ENCODE peak calls at places on chromosome 19, in six cellular contexts. F is mammary epithelial cell, V is body of pancreas, N is gastrocnemius medialis, L is uterus, M is HCT116. O is an unnamed sample.

GRCh38 chr19:32798201-32798600 is 71.4 kb downstream of the SLC7A9 start:
- DNase-seq in F (no peak), V (no peak), N (no peak), L (no peak), M (no peak), O (no peak)

GRCh38 chr19:4362871-4363545 is 19.6 kb downstream of the MPND start:
- DNase-seq in F (no peak), V (no peak), N (no peak), L (no peak), M (no peak), O (no peak)

GRCh38 chr19:15265849-15266248 is 33.6 kb upstream of the EPHX3 start:
- DNase-seq in F (peak; percentile 48), V (peak; percentile 100), N (peak; percentile 71), L (peak; percentile 95), M (no peak), O (no peak)

GRCh38 chr19:2491130-2491801 is 15.3 kb downstream of the GADD45B start:
- DNase-seq in F (peak; percentile 78), V (peak; percentile 99), N (peak; percentile 59), L (no peak), M (no peak), O (no peak)

GRCh38 chr19:48511800-48512503 is at the start of gene LMTK3:
- DNase-seq in F (no peak), V (no peak), N (no peak), L (no peak), M (no peak), O (no peak)

GRCh38 chr19:52139291-52140076 is at the start of gene ZNF616:
- DNase-seq in F (peak; percentile 92), V (peak; percentile 98), N (peak; percentile 96), L (peak; percentile 98), M (peak; percentile 85), O (peak; percentile 82)

GRCh38 chr19:6060600-6061391 is 49.5 kb downstream of the RFX2 start:
- DNase-seq in F (peak; percentile 87), V (no peak), N (no peak), L (peak; percentile 59), M (no peak), O (no peak)

GRCh38 chr19:31991984-31992655 is 353.3 kb upstream of the ZNF507 start:
- DNase-seq in F (no peak), V (no peak), N (no peak), L (no peak), M (no peak), O (no peak)

GRCh38 chr19:46392252-46392801 is 21.0 kb downstream of the CCDC8 start:
- DNase-seq in F (no peak), V (peak; percentile 4), N (no peak), L (no peak), M (no peak), O (no peak)

GRCh38 chr19:8081569-8082550 is 29.3 kb downstream of the CCL25 start:
- DNase-seq in F (no peak), V (no peak), N (no peak), L (no peak), M (no peak), O (no peak)

GRCh38 chr19:4077800-4078683 is 11.3 kb upstream of the ZBTB7A start:
- DNase-seq in F (no peak), V (peak; percentile 43), N (no peak), L (peak; percentile 72), M (no peak), O (no peak)

GRCh38 chr19:28882818-28883217 is 330.1 kb downstream of the UQCRFS1 start:
- DNase-seq in F (no peak), V (no peak), N (no peak), L (no peak), M (no peak), O (no peak)

GRCh38 chr19:6767357-6768235 is at the start of gene SH2D3A:
- DNase-seq in F (peak; percentile 96), V (peak; percentile 97), N (no peak), L (peak; percentile 40), M (peak; percentile 96), O (peak; percentile 66)

GRCh38 chr19:1245884-1246816 is 2.2 kb upstream of the MIDN start:
- DNase-seq in F (no peak), V (peak; percentile 77), N (peak; percentile 97), L (peak; percentile 50), M (no peak), O (no peak)

DNA sequence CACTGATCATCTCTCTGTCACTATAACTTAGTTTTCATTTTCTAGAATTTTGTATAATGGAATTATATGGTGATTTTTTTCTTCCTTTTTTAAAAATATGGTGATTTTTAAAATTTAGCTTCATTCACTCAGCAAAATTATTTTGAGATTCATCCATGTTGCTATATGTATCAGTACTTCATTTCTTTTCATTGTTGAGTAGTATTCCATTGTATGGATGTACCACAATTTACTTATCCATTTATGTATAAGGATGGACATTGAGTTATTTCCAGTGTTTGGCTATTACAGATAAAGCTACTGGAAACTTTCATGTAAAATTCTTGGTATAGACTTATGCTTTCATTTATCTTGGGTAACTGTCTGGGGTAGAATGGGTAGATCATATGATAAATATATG is 12.8 kb downstream of the ZNF546 start:
- DNase-seq in F (no peak), V (no peak), N (no peak), L (no peak), M (no peak), O (no peak)
- H3K4me3 ChIP-seq in F (no peak overlapping the region), V (no peak overlapping the region), N (no peak overlapping the region), L (no peak overlapping the region), M (no peak overlapping the region), O (no peak overlapping the region)

GRCh38 chr19:17419491-17420266 is at the start of gene MVB12A:
- DNase-seq in F (peak; percentile 98), V (peak; percentile 98), N (peak; percentile 95), L (peak; percentile 98), M (peak; percentile 98), O (peak; percentile 79)

GRCh38 chr19:17421942-17422341 is 2.1 kb downstream of the MVB12A start:
- DNase-seq in F (no peak), V (no peak), N (no peak), L (no peak), M (no peak), O (no peak)

GRCh38 chr19:17419154-17419490 is 725 bp upstream of the MVB12A start:
- DNase-seq in F (peak; percentile 25), V (no peak), N (no peak), L (no peak), M (no peak), O (no peak)

GRCh38 chr19:17418710-17419109 is 1.1 kb upstream of the MVB12A start:
- DNase-seq in F (no peak), V (no peak), N (no peak), L (no peak), M (no peak), O (no peak)

DNA sequence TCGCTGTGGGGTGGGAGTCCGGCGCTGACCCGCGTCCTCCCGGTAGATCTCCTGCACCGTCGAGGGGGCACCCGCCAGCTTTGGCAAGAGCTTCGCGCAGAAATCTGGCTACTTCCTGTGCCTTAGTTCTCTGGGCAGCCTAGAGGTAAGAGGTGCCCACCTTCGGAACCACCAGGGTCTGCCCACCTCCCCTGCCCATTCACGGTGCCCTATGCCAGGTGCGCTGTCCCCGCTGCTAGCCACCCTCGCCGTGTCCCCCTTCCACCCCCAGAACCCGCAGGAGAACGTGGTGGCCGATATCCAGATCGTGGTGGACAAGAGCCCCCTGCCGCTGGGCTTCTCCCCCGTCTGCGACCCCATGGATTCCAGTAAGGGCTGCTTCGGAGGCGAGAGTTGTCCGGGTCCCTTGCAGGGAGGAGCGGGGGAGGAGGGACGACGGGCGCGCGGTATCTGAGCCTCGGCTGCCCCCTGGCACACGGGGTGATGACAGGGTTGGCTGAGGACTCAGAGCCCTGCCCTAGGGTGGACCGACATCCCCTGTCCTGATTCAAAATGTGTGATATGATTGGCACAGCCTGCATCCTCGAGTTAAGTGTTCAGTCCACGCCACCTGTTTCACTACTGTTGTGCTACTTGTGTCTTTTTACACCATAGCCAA is 549 bp downstream of the MVB12A start:
- DNase-seq in F (peak; percentile 20), V (peak; percentile 23), N (no peak), L (peak; percentile 53), M (no peak), O (no peak)
- TF ChIP-seq CTCF in F (no peak), V (no peak), N (peak; percentile 7), L (peak; percentile 40), M (no peak), O (no peak)

GRCh38 chr19:35222373-35223005 is 6.0 kb downstream of the FAM187B start:
- DNase-seq in F (peak; percentile 6), V (no peak), N (no peak), L (no peak), M (no peak), O (no peak)

GRCh38 chr19:35223084-35223790 is 5.3 kb downstream of the FAM187B start:
- DNase-seq in F (no peak), V (no peak), N (no peak), L (no peak), M (no peak), O (no peak)

GRCh38 chr19:35225951-35226350 is 2.6 kb downstream of the FAM187B start:
- DNase-seq in F (no peak), V (no peak), N (no peak), L (no peak), M (no peak), O (no peak)

GRCh38 chr19:35224681-35225604 is 3.6 kb downstream of the FAM187B start:
- DNase-seq in F (no peak), V (peak; percentile 84), N (no peak), L (no peak), M (no peak), O (no peak)

DNA sequence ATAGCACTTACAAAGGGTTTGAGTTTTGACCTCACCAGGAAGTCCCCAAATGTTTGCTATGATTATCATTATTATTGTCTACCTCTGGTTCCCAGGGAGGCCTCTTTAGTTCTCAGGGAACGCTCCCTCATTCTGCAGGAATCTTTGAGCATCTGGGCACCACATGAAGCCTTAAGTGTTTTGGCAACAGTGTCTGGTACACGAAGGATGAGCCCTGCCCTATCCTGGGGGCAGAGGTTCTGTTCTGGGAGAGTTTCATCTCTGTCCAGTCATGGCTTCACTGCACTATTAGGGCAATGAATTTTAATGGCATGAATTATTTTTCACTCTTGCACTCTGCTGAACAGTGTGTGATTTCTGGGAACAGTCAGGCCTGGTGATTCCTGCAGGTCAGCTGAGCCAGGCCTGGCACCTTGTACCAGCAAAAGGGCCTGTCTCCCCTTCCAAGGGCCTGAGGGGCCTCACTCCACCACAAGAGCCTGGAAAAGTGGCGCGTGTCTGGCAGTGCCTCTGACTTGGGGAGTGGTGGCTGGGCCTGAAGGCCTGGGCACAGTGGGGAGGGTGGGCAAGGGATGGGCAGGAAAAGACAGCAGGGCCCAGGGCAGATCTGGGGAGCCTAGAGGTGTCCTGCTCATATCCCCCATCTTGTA is 4.6 kb downstream of the FAM187B start:
- DNase-seq in F (peak; percentile 14), V (no peak), N (no peak), L (no peak), M (no peak), O (no peak)
- H3K27ac ChIP-seq in F (no peak overlapping the region), V (no peak overlapping the region), N (no peak overlapping the region), L (no peak overlapping the region), M (no peak overlapping the region), O (no peak overlapping the region)

GRCh38 chr19:18401580-18402112 is 4.2 kb upstream of the LRRC25 start:
- DNase-seq in F (peak; percentile 60), V (peak; percentile 48), N (peak; percentile 63), L (no peak), M (no peak), O (no peak)

GRCh38 chr19:18396471-18397241 is 766 bp downstream of the LRRC25 start:
- DNase-seq in F (no peak), V (no peak), N (no peak), L (no peak), M (no peak), O (no peak)

GRCh38 chr19:18393836-18394235 is 3.6 kb downstream of the LRRC25 start:
- DNase-seq in F (no peak), V (no peak), N (no peak), L (no peak), M (no peak), O (no peak)

GRCh38 chr19:18399008-18399407 is 1.6 kb upstream of the LRRC25 start:
- DNase-seq in F (peak; percentile 42), V (peak; percentile 73), N (no peak), L (no peak), M (no peak), O (no peak)

GRCh38 chr19:18397242-18398202 is at the start of gene LRRC25:
- DNase-seq in F (no peak), V (no peak), N (no peak), L (no peak), M (no peak), O (no peak)
- H3K4me3 ChIP-seq in F (no peak within 1 kb of the TSS), V (no peak within 1 kb of the TSS), N (peak within 1 kb of the TSS; percentile 33), L (no peak within 1 kb of the TSS), M (no peak within 1 kb of the TSS), O (peak within 1 kb of the TSS; percentile 10)

O was measured in esophagus squamous epithelium.